ENCODE peak calls at places on chromosomes 5 and 9, in ten cellular contexts. V is C1 segment of cervical spinal cord, L is hypothalamus, R is HEK293T, X is transverse colon, K is M059J, G is HCT116, F is upper lobe of right lung, Q is adrenal gland, S is occipital lobe. N is an unnamed sample.

GRCh38 chr9:4393806-4394523 is 94.1 kb upstream of the GLIS3 start:
- DNase-seq in L (no peak), V (no peak), Q (no peak), G (no peak), S (no peak), X (no peak), F (no peak), R (no peak), K (no peak), N (no peak)

GRCh38 chr5:163269624-163270023 is 167.8 kb upstream of the CCNG1 start:
- DNase-seq in L (no peak), S (no peak), X (no peak), R (no peak), V (no peak), G (no peak), F (no peak), Q (no peak), K (peak; percentile 63), N (no peak)

GRCh38 chr5:52987711-52988329 is 1.3 kb upstream of the ITGA2 start:
- DNase-seq in X (no peak), G (peak; percentile 93), R (no peak), S (no peak), Q (no peak), V (no peak), K (peak; percentile 87), F (no peak), L (no peak), N (no peak)

GRCh38 chr5:74595143-74595915 is 45.2 kb downstream of the ENC1 start:
- DNase-seq in X (no peak), K (peak; percentile 91), R (no peak), V (no peak), L (no peak), G (peak; percentile 15), S (no peak), Q (peak; percentile 4), F (no peak), N (no peak)

GRCh38 chr9:13213337-13213736 is 66.2 kb downstream of the MPDZ start:
- DNase-seq in S (no peak), Q (no peak), V (no peak), F (no peak), G (no peak), X (no peak), R (peak; percentile 6), K (peak; percentile 46), L (no peak), N (peak; percentile 2)

GRCh38 chr9:77866882-77867281 is 164.7 kb downstream of the GNAQ start:
- DNase-seq in L (no peak), R (no peak), K (no peak), F (no peak), S (no peak), Q (no peak), V (no peak), G (no peak), X (no peak), N (no peak)

GRCh38 chr5:150618588-150619281 is 21.7 kb upstream of the SYNPO start:
- DNase-seq in G (no peak), X (no peak), L (no peak), F (no peak), S (no peak), Q (peak; percentile 62), R (no peak), K (no peak), V (no peak), N (no peak)

GRCh38 chr9:80158150-80158549 is 586.4 kb downstream of the TLE4 start:
- DNase-seq in V (no peak), L (no peak), S (no peak), X (no peak), K (peak; percentile 2), Q (no peak), F (no peak), G (no peak), R (peak; percentile 70), N (no peak)

GRCh38 chr9:4262735-4263141 is 37.1 kb downstream of the GLIS3 start:
- DNase-seq in X (no peak), S (no peak), K (peak; percentile 98), G (peak; percentile 81), F (no peak), R (no peak), L (no peak), Q (no peak), V (no peak), N (peak; percentile 49)

GRCh38 chr9:98607787-98608186 is 100.9 kb downstream of the GABBR2 start:
- DNase-seq in Q (no peak), F (no peak), V (no peak), L (no peak), G (no peak), K (peak; percentile 69), X (no peak), S (no peak), R (no peak), N (peak; percentile 65)

N was measured in NCI-H460.